ENCODE peak calls at places on chromosomes 6 and 20, in five cellular contexts. One of them, this sample, is unnamed.

GRCh38 chr6:98532004-98532403 is 302.4 kb upstream of the POU3F2 start:
- DNase-seq in HCT116: no peak
- DNase-seq in ovary: no peak
- DNase-seq in tibial nerve: no peak
- DNase-seq in osteocyte: no peak
- DNase-seq in this sample: no peak

GRCh38 chr6:46969206-46969605 is 47.5 kb upstream of the ADGRF5 start:
- DNase-seq in tibial nerve: no peak
- DNase-seq in osteocyte: no peak
- DNase-seq in HCT116: no peak
- DNase-seq in ovary: no peak
- DNase-seq in this sample: no peak

GRCh38 chr20:62698231-62698630 is 10.4 kb upstream of the NTSR1 start:
- DNase-seq in osteocyte: no peak
- DNase-seq in ovary: no peak
- DNase-seq in HCT116: no peak
- DNase-seq in tibial nerve: no peak
- DNase-seq in this sample: no peak

GRCh38 chr20:13342469-13343242 is 121.6 kb downstream of the ISM1 start:
- DNase-seq in osteocyte: no peak
- DNase-seq in ovary: no peak
- DNase-seq in HCT116: no peak
- DNase-seq in tibial nerve: no peak
- DNase-seq in this sample: no peak

GRCh38 chr6:86943819-86944407 is 6.6 kb downstream of the HTR1E start:
- DNase-seq in tibial nerve: no peak
- DNase-seq in ovary: no peak
- DNase-seq in osteocyte: no peak
- DNase-seq in HCT116: no peak
- DNase-seq in this sample: no peak

GRCh38 chr6:162442675-162443074 is 284.9 kb downstream of the PRKN start:
- DNase-seq in tibial nerve: no peak
- DNase-seq in osteocyte: no peak
- DNase-seq in HCT116: no peak
- DNase-seq in ovary: no peak
- DNase-seq in this sample: peak; percentile 56

GRCh38 chr6:11275598-11275997 is 43.1 kb upstream of the NEDD9 start:
- DNase-seq in ovary: no peak
- DNase-seq in tibial nerve: no peak
- DNase-seq in osteocyte: no peak
- DNase-seq in HCT116: no peak
- DNase-seq in this sample: no peak

GRCh38 chr6:137291441-137291840 is 72.3 kb upstream of the IFNGR1 start:
- DNase-seq in tibial nerve: no peak
- DNase-seq in ovary: no peak
- DNase-seq in osteocyte: no peak
- DNase-seq in HCT116: no peak
- DNase-seq in this sample: no peak

GRCh38 chr6:11428895-11429294 is 108.7 kb upstream of the TMEM170B start:
- DNase-seq in osteocyte: no peak
- DNase-seq in ovary: no peak
- DNase-seq in tibial nerve: no peak
- DNase-seq in HCT116: no peak
- DNase-seq in this sample: no peak

GRCh38 chr6:41846666-41847237 is 48.4 kb downstream of the USP49 start:
- DNase-seq in HCT116: peak; percentile 68
- DNase-seq in tibial nerve: no peak
- DNase-seq in ovary: no peak
- DNase-seq in osteocyte: no peak
- DNase-seq in this sample: peak; percentile 79

GRCh38 chr20:48897298-48898044 is 24.0 kb upstream of the ARFGEF2 start:
- DNase-seq in ovary: no peak
- DNase-seq in tibial nerve: no peak
- DNase-seq in HCT116: peak; percentile 35
- DNase-seq in osteocyte: no peak
- DNase-seq in this sample: no peak

GRCh38 chr20:14924433-14924832 is 587.0 kb upstream of the FLRT3 start:
- DNase-seq in ovary: no peak
- DNase-seq in tibial nerve: no peak
- DNase-seq in osteocyte: no peak
- DNase-seq in HCT116: no peak
- DNase-seq in this sample: no peak

GRCh38 chr6:43378631-43379030 is 9.2 kb upstream of the ZNF318 start:
- DNase-seq in osteocyte: no peak
- DNase-seq in HCT116: no peak
- DNase-seq in tibial nerve: no peak
- DNase-seq in ovary: no peak
- DNase-seq in this sample: no peak

GRCh38 chr6:39086294-39086693 is 28.7 kb downstream of the SAYSD1 start:
- DNase-seq in osteocyte: no peak
- DNase-seq in tibial nerve: no peak
- DNase-seq in ovary: no peak
- DNase-seq in HCT116: no peak
- DNase-seq in this sample: no peak

GRCh38 chr6:16851758-16852157 is 90.5 kb upstream of the ATXN1 start:
- DNase-seq in tibial nerve: no peak
- DNase-seq in osteocyte: no peak
- DNase-seq in HCT116: no peak
- DNase-seq in ovary: no peak
- DNase-seq in this sample: no peak

GRCh38 chr20:62523473-62524203 is 47.8 kb upstream of the GATA5 start:
- DNase-seq in osteocyte: no peak
- DNase-seq in tibial nerve: no peak
- DNase-seq in HCT116: peak; percentile 49
- DNase-seq in ovary: no peak
- DNase-seq in this sample: no peak

GRCh38 chr6:83417880-83418663 is 12.8 kb downstream of the ME1 start:
- DNase-seq in tibial nerve: no peak
- DNase-seq in HCT116: peak; percentile 35
- DNase-seq in osteocyte: no peak
- DNase-seq in ovary: no peak
- DNase-seq in this sample: no peak
- TF ChIP-seq CTCF in tibial nerve: peak; percentile 70
- TF ChIP-seq CTCF in HCT116: peak; percentile 47
- TF ChIP-seq CTCF in osteocyte: peak; percentile 77
- TF ChIP-seq CTCF in ovary: peak; percentile 29
- TF ChIP-seq CTCF in this sample: peak; percentile 51

GRCh38 chr6:132132911-132133639 is 181.9 kb upstream of the CCN2 start:
- DNase-seq in tibial nerve: no peak
- DNase-seq in ovary: no peak
- DNase-seq in osteocyte: no peak
- DNase-seq in HCT116: no peak
- DNase-seq in this sample: no peak

GRCh38 chr6:132132420-132132819 is 181.2 kb upstream of the CCN2 start:
- DNase-seq in osteocyte: no peak
- DNase-seq in HCT116: no peak
- DNase-seq in tibial nerve: no peak
- DNase-seq in ovary: no peak
- DNase-seq in this sample: no peak

GRCh38 chr6:132133734-132134490 is 182.7 kb upstream of the CCN2 start:
- DNase-seq in HCT116: no peak
- DNase-seq in osteocyte: no peak
- DNase-seq in ovary: no peak
- DNase-seq in tibial nerve: no peak
- DNase-seq in this sample: no peak

GRCh38 chr6:132136976-132137375 is 185.8 kb upstream of the CCN2 start:
- DNase-seq in HCT116: no peak
- DNase-seq in tibial nerve: no peak
- DNase-seq in ovary: no peak
- DNase-seq in osteocyte: no peak
- DNase-seq in this sample: no peak

DNA sequence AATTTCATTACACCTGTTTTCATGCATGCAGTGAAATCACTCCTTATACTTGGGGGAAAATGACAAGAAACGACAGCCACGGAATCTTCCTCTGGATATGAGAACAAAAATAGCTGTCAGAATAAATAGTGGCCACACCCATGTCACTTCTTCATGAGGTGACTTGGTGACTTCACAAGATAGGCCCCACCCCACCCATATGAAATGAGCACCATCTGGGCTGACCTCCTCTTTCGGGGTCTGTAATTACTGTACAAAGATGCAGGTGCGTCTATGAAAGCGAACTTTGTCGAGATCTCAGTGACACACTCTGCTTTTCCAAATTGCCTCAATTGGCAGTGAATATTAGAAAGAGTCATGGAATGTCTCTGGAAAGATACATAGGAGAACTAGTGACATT is 184.2 kb upstream of the CCN2 start:
- DNase-seq in tibial nerve: no peak
- DNase-seq in HCT116: no peak
- DNase-seq in ovary: no peak
- DNase-seq in osteocyte: no peak
- DNase-seq in this sample: no peak
- TF ChIP-seq CTCF in tibial nerve: no peak
- TF ChIP-seq CTCF in HCT116: no peak
- TF ChIP-seq CTCF in ovary: no peak
- TF ChIP-seq CTCF in osteocyte: no peak
- TF ChIP-seq CTCF in this sample: no peak

GRCh38 chr20:19301142-19301541 is 88.7 kb downstream of the SLC24A3 start:
- DNase-seq in osteocyte: no peak
- DNase-seq in tibial nerve: no peak
- DNase-seq in HCT116: no peak
- DNase-seq in ovary: no peak
- DNase-seq in this sample: no peak

GRCh38 chr20:19304886-19305415 is 92.5 kb downstream of the SLC24A3 start:
- DNase-seq in ovary: no peak
- DNase-seq in tibial nerve: no peak
- DNase-seq in osteocyte: peak; percentile 23
- DNase-seq in HCT116: no peak
- DNase-seq in this sample: no peak

GRCh38 chr20:19302714-19303113 is 90.3 kb downstream of the SLC24A3 start:
- DNase-seq in tibial nerve: no peak
- DNase-seq in osteocyte: no peak
- DNase-seq in HCT116: no peak
- DNase-seq in ovary: no peak
- DNase-seq in this sample: no peak

GRCh38 chr20:19301843-19302242 is 89.4 kb downstream of the SLC24A3 start:
- DNase-seq in ovary: no peak
- DNase-seq in HCT116: no peak
- DNase-seq in osteocyte: peak; percentile 21
- DNase-seq in tibial nerve: no peak
- DNase-seq in this sample: no peak

GRCh38 chr20:19304389-19304788 is 91.9 kb downstream of the SLC24A3 start:
- DNase-seq in ovary: no peak
- DNase-seq in osteocyte: peak; percentile 44
- DNase-seq in HCT116: no peak
- DNase-seq in tibial nerve: no peak
- DNase-seq in this sample: no peak
- TF ChIP-seq CTCF in ovary: no peak
- TF ChIP-seq CTCF in osteocyte: no peak
- TF ChIP-seq CTCF in HCT116: no peak
- TF ChIP-seq CTCF in tibial nerve: no peak
- TF ChIP-seq CTCF in this sample: no peak

GRCh38 chr6:81752084-81752968 is at the start of gene TENT5A:
- DNase-seq in osteocyte: peak; percentile 96
- DNase-seq in tibial nerve: peak; percentile 91
- DNase-seq in ovary: peak; percentile 96
- DNase-seq in HCT116: peak; percentile 75
- DNase-seq in this sample: peak; percentile 81
- TF ChIP-seq CTCF in osteocyte: no peak
- TF ChIP-seq CTCF in tibial nerve: no peak
- TF ChIP-seq CTCF in ovary: no peak
- TF ChIP-seq CTCF in HCT116: no peak
- TF ChIP-seq CTCF in this sample: no peak

DNA sequence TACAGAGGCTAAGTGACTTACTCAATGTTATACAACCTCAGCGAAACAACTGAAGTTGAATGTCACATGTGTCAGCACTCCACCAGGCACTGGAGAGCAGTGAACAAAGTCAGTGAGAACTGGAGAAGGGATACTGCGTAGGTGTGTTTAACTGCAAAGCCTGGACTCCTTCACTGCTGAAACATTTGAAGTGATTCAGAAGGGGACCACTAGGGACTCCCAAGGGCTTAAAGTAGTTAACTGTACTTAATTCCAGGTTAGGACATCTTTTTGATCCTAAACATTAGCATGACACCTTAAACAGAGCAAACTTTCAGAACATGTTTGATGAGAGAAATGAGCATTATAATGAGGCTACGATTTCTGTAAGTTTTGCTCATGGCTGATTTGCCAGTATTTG is 45.0 kb upstream of the ZBTB24 start:
- DNase-seq in osteocyte: no peak
- DNase-seq in HCT116: peak; percentile 21
- DNase-seq in tibial nerve: no peak
- DNase-seq in ovary: no peak
- DNase-seq in this sample: no peak
- TF ChIP-seq CTCF in osteocyte: peak; percentile 24
- TF ChIP-seq CTCF in HCT116: peak; percentile 45
- TF ChIP-seq CTCF in tibial nerve: no peak
- TF ChIP-seq CTCF in ovary: no peak
- TF ChIP-seq CTCF in this sample: peak; percentile 41

DNA sequence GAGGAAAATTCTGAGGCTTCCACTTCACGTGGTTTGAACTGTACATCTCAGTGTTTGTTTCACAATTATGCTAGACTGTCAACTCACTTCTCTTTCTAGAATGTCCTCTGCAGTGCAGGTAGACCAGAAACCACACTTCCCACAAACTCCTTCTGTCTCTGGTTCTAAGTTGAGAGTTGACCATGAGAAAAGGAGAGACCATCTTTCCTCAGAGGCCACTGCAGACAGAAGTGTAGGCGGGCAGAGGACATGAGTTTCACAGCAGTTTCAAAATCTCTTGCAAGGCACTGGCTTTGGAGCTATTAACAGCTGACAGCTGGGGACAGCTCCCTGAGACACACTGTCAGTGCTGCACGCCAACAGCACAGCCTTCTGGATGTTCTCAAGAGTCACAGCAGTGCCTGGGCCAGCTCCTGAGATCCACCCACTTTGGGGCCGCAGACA is 55.4 kb upstream of the MOXD1 start:
- DNase-seq in ovary: no peak
- DNase-seq in tibial nerve: no peak
- DNase-seq in HCT116: no peak
- DNase-seq in osteocyte: no peak
- DNase-seq in this sample: no peak
- TF ChIP-seq CTCF in ovary: no peak
- TF ChIP-seq CTCF in tibial nerve: no peak
- TF ChIP-seq CTCF in HCT116: no peak
- TF ChIP-seq CTCF in osteocyte: no peak
- TF ChIP-seq CTCF in this sample: no peak

GRCh38 chr20:46785958-46786357 is 76.5 kb downstream of the SLC2A10 start:
- DNase-seq in tibial nerve: no peak
- DNase-seq in osteocyte: no peak
- DNase-seq in ovary: no peak
- DNase-seq in HCT116: no peak
- DNase-seq in this sample: no peak

GRCh38 chr20:46786566-46786965 is 77.1 kb downstream of the SLC2A10 start:
- DNase-seq in ovary: no peak
- DNase-seq in osteocyte: no peak
- DNase-seq in HCT116: no peak
- DNase-seq in tibial nerve: no peak
- DNase-seq in this sample: no peak

GRCh38 chr20:46791722-46792416 is 82.4 kb downstream of the SLC2A10 start:
- DNase-seq in ovary: no peak
- DNase-seq in HCT116: no peak
- DNase-seq in osteocyte: no peak
- DNase-seq in tibial nerve: no peak
- DNase-seq in this sample: no peak

GRCh38 chr20:46787986-46788762 is 78.7 kb downstream of the SLC2A10 start:
- DNase-seq in ovary: no peak
- DNase-seq in tibial nerve: no peak
- DNase-seq in HCT116: no peak
- DNase-seq in osteocyte: no peak
- DNase-seq in this sample: no peak

GRCh38 chr20:46789339-46789984 is 80.0 kb downstream of the SLC2A10 start:
- DNase-seq in tibial nerve: no peak
- DNase-seq in HCT116: no peak
- DNase-seq in ovary: no peak
- DNase-seq in osteocyte: no peak
- DNase-seq in this sample: no peak
- TF ChIP-seq CTCF in tibial nerve: no peak
- TF ChIP-seq CTCF in HCT116: no peak
- TF ChIP-seq CTCF in ovary: no peak
- TF ChIP-seq CTCF in osteocyte: no peak
- TF ChIP-seq CTCF in this sample: no peak